ENCODE peak calls at places on chromosome 12, in seven cellular contexts. One of them, this sample, is unnamed.

GRCh38 chr12:124008629-124009028 is 35.6 kb downstream of the ZNF664 start:
- DNase-seq in astrocyte: no peak
- DNase-seq in lung: no peak
- DNase-seq in HFFc6: no peak
- DNase-seq in ovary: no peak
- DNase-seq in cardiac muscle cell: no peak
- DNase-seq in brain microvascular endothelial cell: no peak
- DNase-seq in this sample: no peak

GRCh38 chr12:121038861-121039654 is at the start of gene OASL:
- DNase-seq in HFFc6: no peak
- DNase-seq in cardiac muscle cell: no peak
- DNase-seq in lung: no peak
- DNase-seq in astrocyte: no peak
- DNase-seq in brain microvascular endothelial cell: no peak
- DNase-seq in ovary: no peak
- DNase-seq in this sample: peak; percentile 47

GRCh38 chr12:49547090-49547690 is 8.4 kb downstream of the KCNH3 start:
- DNase-seq in HFFc6: no peak
- DNase-seq in lung: no peak
- DNase-seq in astrocyte: no peak
- DNase-seq in brain microvascular endothelial cell: no peak
- DNase-seq in cardiac muscle cell: no peak
- DNase-seq in ovary: no peak
- DNase-seq in this sample: no peak

GRCh38 chr12:79938843-79939242 is 3.9 kb upstream of the PPP1R12A start:
- DNase-seq in HFFc6: no peak
- DNase-seq in ovary: no peak
- DNase-seq in lung: no peak
- DNase-seq in brain microvascular endothelial cell: no peak
- DNase-seq in astrocyte: no peak
- DNase-seq in cardiac muscle cell: no peak
- DNase-seq in this sample: no peak

GRCh38 chr12:108447168-108447840 is 67.8 kb upstream of the FICD start:
- DNase-seq in HFFc6: no peak
- DNase-seq in astrocyte: no peak
- DNase-seq in cardiac muscle cell: no peak
- DNase-seq in lung: no peak
- DNase-seq in ovary: no peak
- DNase-seq in brain microvascular endothelial cell: no peak
- DNase-seq in this sample: no peak

GRCh38 chr12:124898200-124898950 is 16.1 kb downstream of the UBC start:
- DNase-seq in cardiac muscle cell: peak; percentile 49
- DNase-seq in lung: no peak
- DNase-seq in astrocyte: no peak
- DNase-seq in brain microvascular endothelial cell: no peak
- DNase-seq in HFFc6: peak; percentile 67
- DNase-seq in ovary: peak; percentile 55
- DNase-seq in this sample: peak; percentile 52

GRCh38 chr12:130041983-130042812 is 120.1 kb upstream of the FZD10 start:
- DNase-seq in cardiac muscle cell: peak; percentile 78
- DNase-seq in ovary: peak; percentile 21
- DNase-seq in HFFc6: no peak
- DNase-seq in brain microvascular endothelial cell: peak; percentile 2
- DNase-seq in lung: peak; percentile 42
- DNase-seq in astrocyte: no peak
- DNase-seq in this sample: peak; percentile 55

GRCh38 chr12:121799175-121799841 is 4.5 kb upstream of the SETD1B start:
- DNase-seq in brain microvascular endothelial cell: peak; percentile 77
- DNase-seq in ovary: peak; percentile 74
- DNase-seq in HFFc6: peak; percentile 85
- DNase-seq in cardiac muscle cell: peak; percentile 84
- DNase-seq in astrocyte: peak; percentile 86
- DNase-seq in lung: peak; percentile 71
- DNase-seq in this sample: peak; percentile 52

GRCh38 chr12:38289396-38289795 is 27.2 kb upstream of the ALG10B start:
- DNase-seq in cardiac muscle cell: no peak
- DNase-seq in ovary: no peak
- DNase-seq in lung: no peak
- DNase-seq in HFFc6: no peak
- DNase-seq in brain microvascular endothelial cell: no peak
- DNase-seq in astrocyte: no peak
- DNase-seq in this sample: no peak

GRCh38 chr12:131466306-131466705 is 244.6 kb upstream of the SFSWAP start:
- DNase-seq in astrocyte: no peak
- DNase-seq in ovary: no peak
- DNase-seq in lung: no peak
- DNase-seq in HFFc6: no peak
- DNase-seq in cardiac muscle cell: no peak
- DNase-seq in brain microvascular endothelial cell: no peak
- DNase-seq in this sample: no peak

GRCh38 chr12:105296116-105297095 is 34.1 kb upstream of the C12orf75 start:
- DNase-seq in astrocyte: no peak
- DNase-seq in lung: no peak
- DNase-seq in ovary: no peak
- DNase-seq in brain microvascular endothelial cell: no peak
- DNase-seq in cardiac muscle cell: no peak
- DNase-seq in HFFc6: no peak
- DNase-seq in this sample: no peak

GRCh38 chr12:95322335-95322734 is 104.7 kb downstream of the VEZT start:
- DNase-seq in brain microvascular endothelial cell: peak; percentile 45
- DNase-seq in lung: no peak
- DNase-seq in HFFc6: peak; percentile 36
- DNase-seq in astrocyte: no peak
- DNase-seq in cardiac muscle cell: no peak
- DNase-seq in ovary: no peak
- DNase-seq in this sample: no peak

GRCh38 chr12:76241371-76241770 is 106.8 kb downstream of the BBS10 start:
- DNase-seq in cardiac muscle cell: no peak
- DNase-seq in lung: no peak
- DNase-seq in brain microvascular endothelial cell: no peak
- DNase-seq in HFFc6: no peak
- DNase-seq in astrocyte: no peak
- DNase-seq in ovary: no peak
- DNase-seq in this sample: no peak

GRCh38 chr12:11539156-11539555 is 110.3 kb upstream of the ETV6 start:
- DNase-seq in astrocyte: no peak
- DNase-seq in lung: no peak
- DNase-seq in HFFc6: no peak
- DNase-seq in cardiac muscle cell: no peak
- DNase-seq in brain microvascular endothelial cell: no peak
- DNase-seq in ovary: no peak
- DNase-seq in this sample: no peak

GRCh38 chr12:79006306-79006705 is 141.7 kb downstream of the SYT1 start:
- DNase-seq in cardiac muscle cell: no peak
- DNase-seq in astrocyte: peak; percentile 52
- DNase-seq in ovary: no peak
- DNase-seq in HFFc6: peak; percentile 23
- DNase-seq in brain microvascular endothelial cell: peak; percentile 2
- DNase-seq in lung: no peak
- DNase-seq in this sample: no peak

GRCh38 chr12:67155863-67156262 is 113.3 kb upstream of the CAND1 start:
- DNase-seq in astrocyte: peak; percentile 26
- DNase-seq in brain microvascular endothelial cell: peak; percentile 24
- DNase-seq in lung: no peak
- DNase-seq in ovary: no peak
- DNase-seq in cardiac muscle cell: no peak
- DNase-seq in HFFc6: no peak
- DNase-seq in this sample: no peak

GRCh38 chr12:26318661-26319068 is 123.3 kb downstream of the SSPN start:
- DNase-seq in HFFc6: peak; percentile 60
- DNase-seq in lung: no peak
- DNase-seq in ovary: peak; percentile 79
- DNase-seq in brain microvascular endothelial cell: peak; percentile 84
- DNase-seq in cardiac muscle cell: no peak
- DNase-seq in astrocyte: peak; percentile 82
- DNase-seq in this sample: no peak

GRCh38 chr12:107134558-107134957 is 41.2 kb upstream of the CRY1 start:
- DNase-seq in astrocyte: no peak
- DNase-seq in cardiac muscle cell: no peak
- DNase-seq in lung: no peak
- DNase-seq in HFFc6: no peak
- DNase-seq in brain microvascular endothelial cell: no peak
- DNase-seq in ovary: no peak
- DNase-seq in this sample: no peak

GRCh38 chr12:104105461-104105860 is 32.5 kb downstream of the NFYB start:
- DNase-seq in ovary: no peak
- DNase-seq in astrocyte: peak; percentile 14
- DNase-seq in cardiac muscle cell: no peak
- DNase-seq in brain microvascular endothelial cell: no peak
- DNase-seq in lung: no peak
- DNase-seq in HFFc6: no peak
- DNase-seq in this sample: no peak

GRCh38 chr12:104106965-104107364 is 31.0 kb downstream of the NFYB start:
- DNase-seq in brain microvascular endothelial cell: no peak
- DNase-seq in astrocyte: no peak
- DNase-seq in ovary: no peak
- DNase-seq in lung: no peak
- DNase-seq in HFFc6: no peak
- DNase-seq in cardiac muscle cell: no peak
- DNase-seq in this sample: no peak

GRCh38 chr12:104108755-104109445 is 29.1 kb downstream of the NFYB start:
- DNase-seq in astrocyte: peak; percentile 65
- DNase-seq in brain microvascular endothelial cell: peak; percentile 88
- DNase-seq in cardiac muscle cell: peak; percentile 82
- DNase-seq in lung: peak; percentile 80
- DNase-seq in HFFc6: peak; percentile 78
- DNase-seq in ovary: peak; percentile 63
- DNase-seq in this sample: peak; percentile 85

GRCh38 chr12:104115587-104115975 is 22.4 kb downstream of the NFYB start:
- DNase-seq in HFFc6: no peak
- DNase-seq in brain microvascular endothelial cell: no peak
- DNase-seq in astrocyte: no peak
- DNase-seq in lung: no peak
- DNase-seq in ovary: no peak
- DNase-seq in cardiac muscle cell: no peak
- DNase-seq in this sample: no peak

GRCh38 chr12:104109446-104110271 is 28.4 kb downstream of the NFYB start:
- DNase-seq in astrocyte: no peak
- DNase-seq in HFFc6: no peak
- DNase-seq in lung: no peak
- DNase-seq in cardiac muscle cell: no peak
- DNase-seq in brain microvascular endothelial cell: no peak
- DNase-seq in ovary: no peak
- DNase-seq in this sample: no peak
- TF ChIP-seq CTCF in astrocyte: no peak
- TF ChIP-seq CTCF in HFFc6: peak; percentile 57
- TF ChIP-seq CTCF in lung: no peak
- TF ChIP-seq CTCF in cardiac muscle cell: no peak
- TF ChIP-seq CTCF in brain microvascular endothelial cell: no peak
- TF ChIP-seq CTCF in ovary: peak; percentile 1
- TF ChIP-seq CTCF in this sample: peak; percentile 35

DNA sequence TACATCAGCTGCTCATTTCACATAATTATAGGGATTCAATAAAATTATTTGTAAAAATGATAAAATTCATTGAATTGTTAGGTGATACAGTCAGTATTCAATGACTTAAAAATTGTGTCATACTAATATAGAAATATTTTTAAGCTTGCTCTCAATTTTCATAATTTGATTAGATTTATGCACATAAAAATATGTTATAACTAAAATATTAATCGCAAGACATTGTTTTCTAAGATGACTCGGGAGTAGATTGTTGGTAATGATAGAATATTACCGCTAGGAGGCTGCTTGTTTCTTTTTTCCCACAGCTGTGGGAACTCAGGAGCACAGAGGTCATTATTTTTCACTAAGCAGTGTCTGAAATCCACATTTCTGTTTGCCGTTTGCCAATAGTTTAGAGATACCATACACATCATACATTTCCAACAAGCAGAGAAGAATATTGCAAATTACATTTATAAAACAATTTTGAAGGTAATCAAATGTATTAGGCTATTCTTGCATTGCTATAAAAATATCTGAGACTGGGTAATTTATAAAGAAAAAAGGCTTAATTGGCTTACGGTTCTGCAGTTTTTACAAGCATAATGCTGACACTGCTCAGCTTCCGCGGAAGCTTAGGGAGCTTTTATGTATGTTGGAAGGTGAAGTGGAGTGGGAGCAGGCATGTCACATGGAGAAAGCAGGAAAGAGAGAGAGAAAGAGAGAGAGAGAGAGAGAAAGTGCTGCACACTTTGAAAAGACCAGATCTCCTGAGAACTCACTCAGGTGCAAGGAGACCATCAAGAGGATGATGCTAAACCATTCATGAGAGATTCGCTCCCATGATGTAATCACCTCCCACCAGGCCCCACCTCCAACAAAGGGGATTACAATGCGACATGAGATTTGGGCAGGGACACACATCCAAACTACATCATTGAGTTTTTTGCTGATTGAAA is 9.2 kb downstream of the CD69 start:
- DNase-seq in ovary: no peak
- DNase-seq in brain microvascular endothelial cell: no peak
- DNase-seq in cardiac muscle cell: peak; percentile 49
- DNase-seq in lung: no peak
- DNase-seq in HFFc6: peak; percentile 34
- DNase-seq in astrocyte: no peak
- DNase-seq in this sample: no peak
- TF ChIP-seq CTCF in ovary: peak; percentile 30
- TF ChIP-seq CTCF in brain microvascular endothelial cell: peak; percentile 39
- TF ChIP-seq CTCF in cardiac muscle cell: peak; percentile 56
- TF ChIP-seq CTCF in lung: peak; percentile 46
- TF ChIP-seq CTCF in HFFc6: peak; percentile 5
- TF ChIP-seq CTCF in astrocyte: peak; percentile 44
- TF ChIP-seq CTCF in this sample: peak; percentile 19

GRCh38 chr12:4587108-4587507 is 25.1 kb downstream of the DYRK4 start:
- DNase-seq in astrocyte: no peak
- DNase-seq in brain microvascular endothelial cell: no peak
- DNase-seq in lung: no peak
- DNase-seq in cardiac muscle cell: no peak
- DNase-seq in ovary: no peak
- DNase-seq in HFFc6: no peak
- DNase-seq in this sample: no peak
- TF ChIP-seq CTCF in astrocyte: no peak
- TF ChIP-seq CTCF in brain microvascular endothelial cell: no peak
- TF ChIP-seq CTCF in lung: no peak
- TF ChIP-seq CTCF in cardiac muscle cell: no peak
- TF ChIP-seq CTCF in ovary: no peak
- TF ChIP-seq CTCF in HFFc6: no peak
- TF ChIP-seq CTCF in this sample: no peak

GRCh38 chr12:99261256-99261655 is 386.3 kb upstream of the GARIN6 start:
- DNase-seq in ovary: no peak
- DNase-seq in brain microvascular endothelial cell: no peak
- DNase-seq in cardiac muscle cell: no peak
- DNase-seq in HFFc6: no peak
- DNase-seq in lung: no peak
- DNase-seq in astrocyte: no peak
- DNase-seq in this sample: no peak

GRCh38 chr12:99267038-99267437 is 380.5 kb upstream of the GARIN6 start:
- DNase-seq in lung: no peak
- DNase-seq in brain microvascular endothelial cell: no peak
- DNase-seq in astrocyte: no peak
- DNase-seq in cardiac muscle cell: no peak
- DNase-seq in HFFc6: no peak
- DNase-seq in ovary: no peak
- DNase-seq in this sample: no peak

GRCh38 chr12:99271071-99271470 is 376.5 kb upstream of the GARIN6 start:
- DNase-seq in ovary: no peak
- DNase-seq in astrocyte: peak; percentile 8
- DNase-seq in brain microvascular endothelial cell: no peak
- DNase-seq in lung: no peak
- DNase-seq in HFFc6: no peak
- DNase-seq in cardiac muscle cell: no peak
- DNase-seq in this sample: no peak

GRCh38 chr12:99260597-99260996 is 387.0 kb upstream of the GARIN6 start:
- DNase-seq in HFFc6: no peak
- DNase-seq in cardiac muscle cell: no peak
- DNase-seq in astrocyte: no peak
- DNase-seq in ovary: no peak
- DNase-seq in lung: no peak
- DNase-seq in brain microvascular endothelial cell: no peak
- DNase-seq in this sample: no peak

GRCh38 chr12:99265648-99266047 is 381.9 kb upstream of the GARIN6 start:
- DNase-seq in ovary: no peak
- DNase-seq in brain microvascular endothelial cell: no peak
- DNase-seq in astrocyte: no peak
- DNase-seq in lung: no peak
- DNase-seq in cardiac muscle cell: no peak
- DNase-seq in HFFc6: no peak
- DNase-seq in this sample: no peak
- TF ChIP-seq CTCF in ovary: no peak
- TF ChIP-seq CTCF in brain microvascular endothelial cell: no peak
- TF ChIP-seq CTCF in astrocyte: no peak
- TF ChIP-seq CTCF in lung: no peak
- TF ChIP-seq CTCF in cardiac muscle cell: no peak
- TF ChIP-seq CTCF in HFFc6: no peak
- TF ChIP-seq CTCF in this sample: no peak